ENCODE peak calls at places on chromosomes 11 and 22, in five cellular contexts. H is GM20000, N is fibroblast of pulmonary artery, T is GM12891, X is MM.1S. D is an unnamed sample.

GRCh38 chr22:43642319-43642718 is 169.8 kb downstream of the EFCAB6 start:
- DNase-seq in T (no peak), X (peak; percentile 38), H (no peak), N (no peak), D (no peak)

GRCh38 chr11:102229510-102230119 is 87.7 kb upstream of the BIRC3 start:
- DNase-seq in X (no peak), H (no peak), T (no peak), N (no peak), D (no peak)

GRCh38 chr11:116719102-116719501 is 53.7 kb downstream of the BUD13 start:
- DNase-seq in H (no peak), N (no peak), T (no peak), X (no peak), D (no peak)

GRCh38 chr11:14642453-14642852 is 1.2 kb upstream of the PDE3B start:
- DNase-seq in X (no peak), N (no peak), H (no peak), T (no peak), D (no peak)

GRCh38 chr11:57823859-57824258 is 62.3 kb downstream of the CTNND1 start:
- DNase-seq in N (no peak), X (no peak), T (no peak), H (no peak), D (no peak)

GRCh38 chr22:37922177-37922576 is 16.1 kb downstream of the MICALL1 start:
- DNase-seq in N (no peak), T (no peak), X (no peak), H (no peak), D (no peak)

GRCh38 chr11:111205622-111206385 is 39.7 kb upstream of the POU2AF2 start:
- DNase-seq in X (no peak), N (no peak), T (no peak), H (no peak), D (no peak)

GRCh38 chr11:120784566-120785251 is 239.2 kb upstream of the TBCEL start:
- DNase-seq in T (no peak), H (no peak), N (no peak), X (no peak), D (no peak)

GRCh38 chr11:133956650-133957633 is at the start of gene IGSF9B:
- DNase-seq in N (peak; percentile 69), T (peak; percentile 100), H (peak; percentile 95), X (peak; percentile 54), D (peak; percentile 83)

GRCh38 chr11:3959015-3959917 is 103.8 kb downstream of the STIM1 start:
- DNase-seq in T (no peak), N (peak; percentile 35), H (no peak), X (no peak), D (peak; percentile 33)

GRCh38 chr11:68146704-68147474 is 25.7 kb upstream of the CHKA start:
- DNase-seq in N (peak; percentile 49), T (no peak), H (no peak), X (no peak), D (no peak)

GRCh38 chr11:36376888-36377758 is 81.0 kb downstream of the PRR5L start:
- DNase-seq in N (peak; percentile 60), X (peak; percentile 84), H (no peak), T (no peak), D (no peak)

GRCh38 chr11:130209944-130210854 is 50.6 kb downstream of the ST14 start:
- DNase-seq in H (no peak), X (no peak), N (no peak), T (no peak), D (no peak)

GRCh38 chr11:129815596-129816461 is at the start of gene TMEM45B:
- DNase-seq in H (no peak), X (no peak), T (no peak), N (no peak), D (no peak)

GRCh38 chr11:12864316-12865156 is 144.6 kb upstream of the RASSF10 start:
- DNase-seq in X (no peak), H (no peak), N (peak; percentile 91), T (no peak), D (no peak)

GRCh38 chr11:117933930-117934329 is 4.7 kb upstream of the TMPRSS13 start:
- DNase-seq in N (no peak), X (no peak), T (no peak), H (no peak), D (no peak)

GRCh38 chr11:125188021-125188420 is 23.5 kb downstream of the PKNOX2 start:
- DNase-seq in X (no peak), H (no peak), T (no peak), N (peak; percentile 16), D (no peak)

GRCh38 chr22:42368379-42369249 is 63.6 kb downstream of the NFAM1 start:
- DNase-seq in T (no peak), N (no peak), H (no peak), X (no peak), D (no peak)

GRCh38 chr11:107562647-107563208 is 2.8 kb downstream of the ALKBH8 start:
- DNase-seq in N (peak; percentile 52), X (no peak), T (no peak), H (no peak), D (no peak)

GRCh38 chr11:120023120-120023519 is 114.8 kb downstream of the TRIM29 start:
- DNase-seq in T (no peak), X (no peak), N (no peak), H (no peak), D (no peak)

GRCh38 chr22:37563153-37564081 is 3.1 kb downstream of the CDC42EP1 start:
- DNase-seq in X (no peak), T (no peak), H (no peak), N (peak; percentile 97), D (no peak)

D was measured in OCI-LY7.